ENCODE peak calls at places on chromosomes 7 and 10, in six cellular contexts. K, X, I, C, D and G are unnamed samples.

GRCh38 chr10:3782456-3783312 is 2.3 kb downstream of the KLF6 start:
- DNase-seq in D (no peak), C (peak), I (peak), X (no peak), K (peak), G (no peak)

GRCh38 chr7:3880221-3880935 is 579.3 kb downstream of the SDK1 start:
- DNase-seq in X (no peak), D (peak), I (no peak), K (no peak), C (no peak), G (no peak)

GRCh38 chr7:78019457-78020130 is 221.0 kb downstream of the PHTF2 start:
- DNase-seq in D (peak), K (peak), I (peak), C (peak), X (peak), G (peak)

GRCh38 chr10:95233377-95234034 is 39.5 kb downstream of the ACSM6 start:
- DNase-seq in X (no peak), K (no peak), C (no peak), I (no peak), D (no peak), G (no peak)

GRCh38 chr7:134533288-134533771 is 6.0 kb downstream of the AKR1B10 start:
- DNase-seq in I (no peak), X (no peak), K (no peak), D (no peak), C (no peak), G (no peak)

GRCh38 chr7:2820508-2820934 is 23.6 kb downstream of the GNA12 start:
- DNase-seq in K (no peak), X (no peak), C (no peak), D (no peak), I (no peak), G (no peak)

GRCh38 chr10:127343831-127344230 is 147.4 kb upstream of the INSYN2A start:
- DNase-seq in C (no peak), K (no peak), X (no peak), I (no peak), D (no peak), G (no peak)

GRCh38 chr7:131249003-131249402 is 78.7 kb upstream of the MKLN1 start:
- DNase-seq in X (no peak), C (no peak), I (no peak), K (no peak), D (no peak), G (no peak)

GRCh38 chr7:159019111-159019510 is 125.6 kb downstream of the VIPR2 start:
- DNase-seq in C (peak), K (no peak), I (no peak), D (no peak), X (no peak), G (no peak)

GRCh38 chr7:158649279-158649678 is 55.3 kb downstream of the NCAPG2 start:
- DNase-seq in C (no peak), D (no peak), X (no peak), I (no peak), K (no peak), G (no peak)

GRCh38 chr10:87674963-87675362 is 15.3 kb downstream of the PAPSS2 start:
- DNase-seq in K (no peak), C (no peak), D (no peak), X (no peak), I (no peak), G (no peak)

GRCh38 chr7:77439572-77439971 is 23.4 kb upstream of the GSAP start:
- DNase-seq in X (peak), I (no peak), K (no peak), D (peak), C (peak), G (no peak)

GRCh38 chr7:134016223-134016941 is 110.8 kb upstream of the LRGUK start:
- DNase-seq in X (peak), I (no peak), K (no peak), D (peak), C (peak), G (no peak)

GRCh38 chr10:114301177-114301576 is 62.1 kb downstream of the VWA2 start:
- DNase-seq in C (no peak), K (peak), I (no peak), X (no peak), D (no peak), G (no peak)

GRCh38 chr10:43689955-43690771 is 41.5 kb upstream of the ZNF32 start:
- DNase-seq in D (peak), C (peak), I (peak), X (peak), K (peak), G (peak)